ENCODE peak calls at places on chromosomes 3 and 15, in six cellular contexts. X is astrocyte, O is GM23338, D is nephron progenitor cell, P is omental fat pad, G is dorsolateral prefrontal cortex. W is an unnamed sample.

GRCh38 chr3:11638669-11639402 is 4.9 kb downstream of the VGLL4 start:
- DNase-seq in X (no peak), P (no peak), G (no peak), O (peak), D (peak), W (no peak)

GRCh38 chr3:66405701-66406091 is 95.1 kb downstream of the LRIG1 start:
- DNase-seq in G (peak), O (no peak), D (no peak), P (no peak), X (peak), W (no peak)

GRCh38 chr3:59502806-59503205 is 453.0 kb upstream of the CFAP20DC start:
- DNase-seq in X (peak), G (no peak), P (no peak), D (no peak), O (no peak), W (no peak)

GRCh38 chr3:8445861-8446260 is 55.8 kb upstream of the LMCD1 start:
- DNase-seq in O (no peak), G (no peak), X (peak), D (no peak), P (no peak), W (no peak)

GRCh38 chr3:55180936-55181535 is 253.2 kb upstream of the LRTM1 start:
- DNase-seq in G (no peak), D (peak), O (peak), X (no peak), P (no peak), W (no peak)

GRCh38 chr3:107956991-107957467 is 133.8 kb downstream of the CD47 start:
- DNase-seq in P (no peak), O (no peak), D (no peak), X (peak), G (peak), W (no peak)

GRCh38 chr3:47004369-47005211 is 25.1 kb downstream of the NBEAL2 start:
- DNase-seq in O (no peak), X (no peak), D (no peak), G (no peak), P (no peak), W (no peak)

GRCh38 chr3:49007771-49008528 is 759 bp downstream of the WDR6 start:
- DNase-seq in X (peak), G (peak), D (peak), P (no peak), O (peak), W (no peak)

GRCh38 chr3:195911041-195911945 is 2.9 kb upstream of the TNK2 start:
- DNase-seq in X (no peak), D (no peak), G (no peak), P (no peak), O (no peak), W (no peak)

GRCh38 chr3:76410762-76411281 is 625.5 kb upstream of the ZNF717 start:
- DNase-seq in X (no peak), G (no peak), P (no peak), O (no peak), D (no peak), W (no peak)

GRCh38 chr15:70799667-70800450 is 36.5 kb upstream of the UACA start:
- DNase-seq in P (no peak), X (peak), O (no peak), G (no peak), D (no peak), W (peak)

GRCh38 chr3:122982202-122983185 is 45.1 kb downstream of the SEMA5B start:
- DNase-seq in D (no peak), O (peak), P (no peak), X (no peak), G (peak), W (no peak)

GRCh38 chr3:127645371-127646015 is 16.5 kb downstream of the PODXL2 start:
- DNase-seq in G (no peak), X (no peak), P (no peak), D (no peak), O (no peak), W (no peak)

GRCh38 chr3:50286322-50287227 is 5.7 kb downstream of the IFRD2 start:
- DNase-seq in P (no peak), G (no peak), X (no peak), D (no peak), O (no peak), W (no peak)

GRCh38 chr3:69809076-69809835 is 70.0 kb downstream of the MITF start:
- DNase-seq in G (no peak), X (no peak), P (no peak), O (no peak), D (no peak), W (no peak)

GRCh38 chr15:68042156-68042854 is 11.8 kb upstream of the PIAS1 start:
- DNase-seq in D (no peak), X (no peak), P (no peak), O (no peak), G (no peak), W (no peak)

GRCh38 chr3:188507244-188507720 is 353.3 kb downstream of the LPP start:
- DNase-seq in X (peak), G (peak), D (no peak), P (no peak), O (peak), W (no peak)

GRCh38 chr3:175111036-175111435 is 251.9 kb downstream of the NAALADL2 start:
- DNase-seq in P (no peak), G (no peak), O (no peak), D (no peak), X (peak), W (no peak)

GRCh38 chr3:53496984-53497383 is 2.6 kb downstream of the CACNA1D start:
- DNase-seq in P (no peak), O (no peak), D (no peak), G (no peak), X (no peak), W (no peak)

GRCh38 chr3:168803536-168803935 is 707.8 kb upstream of the GOLIM4 start:
- DNase-seq in O (no peak), P (no peak), D (no peak), G (no peak), X (peak), W (no peak)

GRCh38 chr3:167691366-167691765 is 37.6 kb upstream of the WDR49 start:
- DNase-seq in P (no peak), D (no peak), O (no peak), X (no peak), G (no peak), W (no peak)

GRCh38 chr15:81312790-81313543 is 11.0 kb downstream of the STARD5 start:
- DNase-seq in D (no peak), P (peak), X (peak), G (peak), O (no peak), W (peak)

GRCh38 chr3:42685363-42685881 is at the start of gene KLHL40:
- DNase-seq in P (no peak), D (no peak), X (no peak), G (no peak), O (no peak), W (no peak)

GRCh38 chr3:5002174-5002870 is 23.1 kb downstream of the BHLHE40 start:
- DNase-seq in G (no peak), D (no peak), O (no peak), P (no peak), X (no peak), W (no peak)

GRCh38 chr3:122415104-122415744 is 638 bp downstream of the WDR5B start:
- DNase-seq in P (no peak), X (peak), D (peak), G (peak), O (peak), W (peak)

GRCh38 chr3:182284793-182285192 is 508.5 kb upstream of the ATP11B start:
- DNase-seq in G (no peak), D (no peak), X (no peak), O (peak), P (no peak), W (no peak)

GRCh38 chr15:90072978-90073640 is 29.2 kb downstream of the IDH2 start:
- DNase-seq in X (no peak), P (no peak), D (no peak), O (no peak), G (no peak), W (no peak)

GRCh38 chr3:10506696-10507095 is 1.3 kb upstream of the ATP2B2 start:
- DNase-seq in D (no peak), X (no peak), G (no peak), P (no peak), O (no peak), W (no peak)

GRCh38 chr3:67302419-67302979 is 304.4 kb downstream of the KBTBD8 start:
- DNase-seq in O (no peak), G (no peak), D (no peak), X (no peak), P (no peak), W (no peak)

GRCh38 chr3:116425126-116425525 is 20.2 kb downstream of the LSAMP start:
- DNase-seq in O (no peak), D (no peak), P (no peak), G (no peak), X (no peak), W (no peak)

DNA sequence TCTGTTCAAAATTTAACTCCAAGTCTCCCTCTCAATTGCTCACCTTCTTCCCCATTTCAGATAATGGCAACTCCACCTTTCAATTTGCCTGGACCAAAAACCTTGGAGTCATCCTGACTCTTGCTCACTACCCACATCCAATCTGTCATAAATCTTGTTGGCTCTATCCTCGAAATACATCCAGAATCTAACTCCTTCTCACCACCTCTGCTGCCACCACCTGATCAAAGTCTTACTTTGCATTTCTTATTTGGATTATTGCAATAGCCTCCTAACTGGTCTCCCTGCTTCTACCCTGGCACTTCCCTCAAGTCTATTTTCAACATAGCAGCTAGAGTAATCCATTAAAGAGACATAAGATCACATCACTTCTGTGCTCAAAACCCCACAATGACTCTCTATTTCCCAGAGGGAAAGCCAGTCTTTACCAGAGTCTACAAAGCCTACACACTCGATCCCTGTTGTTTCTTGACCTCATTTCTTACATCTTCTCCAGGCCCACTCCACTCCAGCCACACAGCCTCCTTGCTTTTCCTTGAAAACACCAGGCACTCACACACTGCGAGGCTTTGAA is 86.6 kb downstream of the GPR156 start:
- DNase-seq in O (no peak), G (no peak), P (no peak), D (no peak), X (peak), W (no peak)
- TF ChIP-seq CTCF in O (peak), G (peak), P (no peak), D (no peak), X (peak), W (peak)

GRCh38 chr3:45244356-45244755 is 18.3 kb upstream of the TMEM158 start:
- DNase-seq in X (no peak), O (no peak), G (no peak), P (no peak), D (no peak), W (no peak)
- TF ChIP-seq CTCF in X (no peak), O (no peak), G (no peak), P (no peak), D (no peak), W (no peak)

GRCh38 chr3:480070-480469 is 283.5 kb downstream of the CHL1 start:
- DNase-seq in G (no peak), D (no peak), P (no peak), X (no peak), O (no peak), W (no peak)

GRCh38 chr3:484302-484701 is 287.7 kb downstream of the CHL1 start:
- DNase-seq in P (no peak), D (no peak), G (no peak), O (no peak), X (no peak), W (no peak)

GRCh38 chr3:487580-487979 is 291.0 kb downstream of the CHL1 start:
- DNase-seq in X (no peak), G (no peak), O (no peak), P (no peak), D (no peak), W (no peak)

GRCh38 chr3:482479-482878 is 285.9 kb downstream of the CHL1 start:
- DNase-seq in G (no peak), X (no peak), P (no peak), D (peak), O (no peak), W (no peak)

GRCh38 chr3:481680-482079 is 285.1 kb downstream of the CHL1 start:
- DNase-seq in G (no peak), X (no peak), O (peak), D (no peak), P (no peak), W (no peak)
- TF ChIP-seq CTCF in G (peak), X (no peak), O (peak), D (peak), P (no peak), W (peak)

GRCh38 chr15:31471731-31472430 is 145.2 kb downstream of the KLF13 start:
- DNase-seq in G (no peak), P (no peak), O (no peak), D (no peak), X (peak), W (peak)
- TF ChIP-seq CTCF in G (no peak), P (no peak), O (no peak), D (no peak), X (no peak), W (no peak)

W was measured in epithelial cell of proximal tubule.